ENCODE peak calls at places on chromosomes 16 and 17, in nine cellular contexts. One of them, this sample, is unnamed.
A peak's percentile ranks its signal among the peaks of the same experiment; 100 is the strongest.

GRCh38 chr17:50150354-50151040 is at the start of gene PPP1R9B:
- DNase-seq in amygdala: no peak
- DNase-seq in stimulated activated CD8-positive, alpha-beta memory T cell treated with anti-CD3 and anti-CD28 coated beads, Interleukin-7, amount 100 ng/mL, for 24 hours: no peak
- DNase-seq in suprapubic skin: no peak
- DNase-seq in T-helper 1 cell: no peak
- DNase-seq in PC-9: no peak
- DNase-seq in NCI-H187: no peak
- DNase-seq in SJSA1: no peak
- DNase-seq in activated T-cell treated with anti-CD3 and anti-CD28 coated beads, Interleukin-2, amount 50 U/mL, for 72 hours: no peak
- DNase-seq in this sample: no peak

GRCh38 chr17:82648761-82649474 is 674 bp upstream of the WDR45B start:
- DNase-seq in amygdala: no peak
- DNase-seq in stimulated activated CD8-positive, alpha-beta memory T cell treated with anti-CD3 and anti-CD28 coated beads, Interleukin-7, amount 100 ng/mL, for 24 hours: peak; percentile 16
- DNase-seq in suprapubic skin: no peak
- DNase-seq in T-helper 1 cell: no peak
- DNase-seq in PC-9: no peak
- DNase-seq in NCI-H187: no peak
- DNase-seq in SJSA1: peak; percentile 51
- DNase-seq in activated T-cell treated with anti-CD3 and anti-CD28 coated beads, Interleukin-2, amount 50 U/mL, for 72 hours: peak; percentile 56
- DNase-seq in this sample: peak; percentile 67

GRCh38 chr17:51119415-51120356 is 982 bp downstream of the SPAG9 start:
- DNase-seq in amygdala: no peak
- DNase-seq in stimulated activated CD8-positive, alpha-beta memory T cell treated with anti-CD3 and anti-CD28 coated beads, Interleukin-7, amount 100 ng/mL, for 24 hours: no peak
- DNase-seq in suprapubic skin: peak; percentile 82
- DNase-seq in T-helper 1 cell: peak; percentile 18
- DNase-seq in PC-9: peak; percentile 61
- DNase-seq in NCI-H187: peak; percentile 6
- DNase-seq in SJSA1: peak; percentile 78
- DNase-seq in activated T-cell treated with anti-CD3 and anti-CD28 coated beads, Interleukin-2, amount 50 U/mL, for 72 hours: peak; percentile 55
- DNase-seq in this sample: peak; percentile 44

GRCh38 chr16:9090101-9090959 is 1.1 kb upstream of the HAPSTR1 start:
- DNase-seq in amygdala: no peak
- DNase-seq in stimulated activated CD8-positive, alpha-beta memory T cell treated with anti-CD3 and anti-CD28 coated beads, Interleukin-7, amount 100 ng/mL, for 24 hours: no peak
- DNase-seq in suprapubic skin: peak; percentile 80
- DNase-seq in T-helper 1 cell: peak; percentile 11
- DNase-seq in PC-9: no peak
- DNase-seq in NCI-H187: no peak
- DNase-seq in SJSA1: no peak
- DNase-seq in activated T-cell treated with anti-CD3 and anti-CD28 coated beads, Interleukin-2, amount 50 U/mL, for 72 hours: peak; percentile 58
- DNase-seq in this sample: peak; percentile 51

GRCh38 chr17:64327201-64327930 is 63.3 kb downstream of the PECAM1 start:
- DNase-seq in amygdala: no peak
- DNase-seq in stimulated activated CD8-positive, alpha-beta memory T cell treated with anti-CD3 and anti-CD28 coated beads, Interleukin-7, amount 100 ng/mL, for 24 hours: no peak
- DNase-seq in suprapubic skin: no peak
- DNase-seq in T-helper 1 cell: no peak
- DNase-seq in PC-9: peak; percentile 60
- DNase-seq in NCI-H187: no peak
- DNase-seq in SJSA1: no peak
- DNase-seq in activated T-cell treated with anti-CD3 and anti-CD28 coated beads, Interleukin-2, amount 50 U/mL, for 72 hours: no peak
- DNase-seq in this sample: no peak

GRCh38 chr17:1559047-1559742 is 3.4 kb downstream of the PITPNA start:
- DNase-seq in amygdala: no peak
- DNase-seq in stimulated activated CD8-positive, alpha-beta memory T cell treated with anti-CD3 and anti-CD28 coated beads, Interleukin-7, amount 100 ng/mL, for 24 hours: no peak
- DNase-seq in suprapubic skin: no peak
- DNase-seq in T-helper 1 cell: no peak
- DNase-seq in PC-9: no peak
- DNase-seq in NCI-H187: no peak
- DNase-seq in SJSA1: no peak
- DNase-seq in activated T-cell treated with anti-CD3 and anti-CD28 coated beads, Interleukin-2, amount 50 U/mL, for 72 hours: no peak
- DNase-seq in this sample: no peak

GRCh38 chr17:81396278-81396721 is 1.0 kb downstream of the BAHCC1 start:
- DNase-seq in amygdala: no peak
- DNase-seq in stimulated activated CD8-positive, alpha-beta memory T cell treated with anti-CD3 and anti-CD28 coated beads, Interleukin-7, amount 100 ng/mL, for 24 hours: no peak
- DNase-seq in suprapubic skin: no peak
- DNase-seq in T-helper 1 cell: no peak
- DNase-seq in PC-9: no peak
- DNase-seq in NCI-H187: no peak
- DNase-seq in SJSA1: no peak
- DNase-seq in activated T-cell treated with anti-CD3 and anti-CD28 coated beads, Interleukin-2, amount 50 U/mL, for 72 hours: no peak
- DNase-seq in this sample: no peak

GRCh38 chr17:28130455-28130854 is 88.0 kb downstream of the NLK start:
- DNase-seq in amygdala: no peak
- DNase-seq in stimulated activated CD8-positive, alpha-beta memory T cell treated with anti-CD3 and anti-CD28 coated beads, Interleukin-7, amount 100 ng/mL, for 24 hours: no peak
- DNase-seq in suprapubic skin: no peak
- DNase-seq in T-helper 1 cell: no peak
- DNase-seq in PC-9: no peak
- DNase-seq in NCI-H187: no peak
- DNase-seq in SJSA1: no peak
- DNase-seq in activated T-cell treated with anti-CD3 and anti-CD28 coated beads, Interleukin-2, amount 50 U/mL, for 72 hours: no peak
- DNase-seq in this sample: no peak

GRCh38 chr17:82304826-82305726 is 12.3 kb downstream of the CD7 start:
- DNase-seq in amygdala: no peak
- DNase-seq in stimulated activated CD8-positive, alpha-beta memory T cell treated with anti-CD3 and anti-CD28 coated beads, Interleukin-7, amount 100 ng/mL, for 24 hours: no peak
- DNase-seq in suprapubic skin: no peak
- DNase-seq in T-helper 1 cell: no peak
- DNase-seq in PC-9: no peak
- DNase-seq in NCI-H187: no peak
- DNase-seq in SJSA1: no peak
- DNase-seq in activated T-cell treated with anti-CD3 and anti-CD28 coated beads, Interleukin-2, amount 50 U/mL, for 72 hours: no peak
- DNase-seq in this sample: no peak

GRCh38 chr16:79801550-79802090 is 201.1 kb upstream of the MAF start:
- DNase-seq in amygdala: no peak
- DNase-seq in stimulated activated CD8-positive, alpha-beta memory T cell treated with anti-CD3 and anti-CD28 coated beads, Interleukin-7, amount 100 ng/mL, for 24 hours: no peak
- DNase-seq in suprapubic skin: no peak
- DNase-seq in T-helper 1 cell: no peak
- DNase-seq in PC-9: no peak
- DNase-seq in NCI-H187: no peak
- DNase-seq in SJSA1: no peak
- DNase-seq in activated T-cell treated with anti-CD3 and anti-CD28 coated beads, Interleukin-2, amount 50 U/mL, for 72 hours: no peak
- DNase-seq in this sample: no peak

GRCh38 chr16:26391833-26392232 is 674.9 kb upstream of the C16orf82 start:
- DNase-seq in amygdala: no peak
- DNase-seq in stimulated activated CD8-positive, alpha-beta memory T cell treated with anti-CD3 and anti-CD28 coated beads, Interleukin-7, amount 100 ng/mL, for 24 hours: no peak
- DNase-seq in suprapubic skin: no peak
- DNase-seq in T-helper 1 cell: no peak
- DNase-seq in PC-9: no peak
- DNase-seq in NCI-H187: no peak
- DNase-seq in SJSA1: no peak
- DNase-seq in activated T-cell treated with anti-CD3 and anti-CD28 coated beads, Interleukin-2, amount 50 U/mL, for 72 hours: no peak
- DNase-seq in this sample: no peak

GRCh38 chr17:30476726-30477082 is 504 bp upstream of the GOSR1 start:
- DNase-seq in amygdala: no peak
- DNase-seq in stimulated activated CD8-positive, alpha-beta memory T cell treated with anti-CD3 and anti-CD28 coated beads, Interleukin-7, amount 100 ng/mL, for 24 hours: no peak
- DNase-seq in suprapubic skin: no peak
- DNase-seq in T-helper 1 cell: no peak
- DNase-seq in PC-9: no peak
- DNase-seq in NCI-H187: no peak
- DNase-seq in SJSA1: no peak
- DNase-seq in activated T-cell treated with anti-CD3 and anti-CD28 coated beads, Interleukin-2, amount 50 U/mL, for 72 hours: peak; percentile 29
- DNase-seq in this sample: no peak

GRCh38 chr17:76565728-76566612 is 19.7 kb downstream of the ST6GALNAC2 start:
- DNase-seq in amygdala: no peak
- DNase-seq in stimulated activated CD8-positive, alpha-beta memory T cell treated with anti-CD3 and anti-CD28 coated beads, Interleukin-7, amount 100 ng/mL, for 24 hours: no peak
- DNase-seq in suprapubic skin: no peak
- DNase-seq in T-helper 1 cell: no peak
- DNase-seq in PC-9: no peak
- DNase-seq in NCI-H187: no peak
- DNase-seq in SJSA1: no peak
- DNase-seq in activated T-cell treated with anti-CD3 and anti-CD28 coated beads, Interleukin-2, amount 50 U/mL, for 72 hours: no peak
- DNase-seq in this sample: no peak

GRCh38 chr16:17773698-17774101 is 302.9 kb upstream of the XYLT1 start:
- DNase-seq in amygdala: no peak
- DNase-seq in stimulated activated CD8-positive, alpha-beta memory T cell treated with anti-CD3 and anti-CD28 coated beads, Interleukin-7, amount 100 ng/mL, for 24 hours: no peak
- DNase-seq in suprapubic skin: no peak
- DNase-seq in T-helper 1 cell: no peak
- DNase-seq in PC-9: no peak
- DNase-seq in NCI-H187: no peak
- DNase-seq in SJSA1: no peak
- DNase-seq in activated T-cell treated with anti-CD3 and anti-CD28 coated beads, Interleukin-2, amount 50 U/mL, for 72 hours: no peak
- DNase-seq in this sample: no peak

GRCh38 chr16:27311897-27312303 is 1.9 kb upstream of the IL4R start:
- DNase-seq in amygdala: no peak
- DNase-seq in stimulated activated CD8-positive, alpha-beta memory T cell treated with anti-CD3 and anti-CD28 coated beads, Interleukin-7, amount 100 ng/mL, for 24 hours: no peak
- DNase-seq in suprapubic skin: peak; percentile 32
- DNase-seq in T-helper 1 cell: no peak
- DNase-seq in PC-9: no peak
- DNase-seq in NCI-H187: no peak
- DNase-seq in SJSA1: no peak
- DNase-seq in activated T-cell treated with anti-CD3 and anti-CD28 coated beads, Interleukin-2, amount 50 U/mL, for 72 hours: no peak
- DNase-seq in this sample: no peak

GRCh38 chr17:50094243-50094752 is 853 bp upstream of the PDK2 start:
- DNase-seq in amygdala: peak; percentile 83
- DNase-seq in stimulated activated CD8-positive, alpha-beta memory T cell treated with anti-CD3 and anti-CD28 coated beads, Interleukin-7, amount 100 ng/mL, for 24 hours: peak; percentile 88
- DNase-seq in suprapubic skin: peak; percentile 96
- DNase-seq in T-helper 1 cell: peak; percentile 71
- DNase-seq in PC-9: peak; percentile 77
- DNase-seq in NCI-H187: peak; percentile 76
- DNase-seq in SJSA1: peak; percentile 94
- DNase-seq in activated T-cell treated with anti-CD3 and anti-CD28 coated beads, Interleukin-2, amount 50 U/mL, for 72 hours: peak; percentile 90
- DNase-seq in this sample: peak; percentile 89

GRCh38 chr17:44557653-44558285 is 485 bp downstream of the FZD2 start:
- DNase-seq in amygdala: no peak
- DNase-seq in stimulated activated CD8-positive, alpha-beta memory T cell treated with anti-CD3 and anti-CD28 coated beads, Interleukin-7, amount 100 ng/mL, for 24 hours: no peak
- DNase-seq in suprapubic skin: no peak
- DNase-seq in T-helper 1 cell: no peak
- DNase-seq in PC-9: no peak
- DNase-seq in NCI-H187: no peak
- DNase-seq in SJSA1: peak; percentile 84
- DNase-seq in activated T-cell treated with anti-CD3 and anti-CD28 coated beads, Interleukin-2, amount 50 U/mL, for 72 hours: peak; percentile 54
- DNase-seq in this sample: no peak

GRCh38 chr16:31129568-31130335 is 5.8 kb downstream of the PRSS8 start:
- DNase-seq in amygdala: no peak
- DNase-seq in stimulated activated CD8-positive, alpha-beta memory T cell treated with anti-CD3 and anti-CD28 coated beads, Interleukin-7, amount 100 ng/mL, for 24 hours: no peak
- DNase-seq in suprapubic skin: no peak
- DNase-seq in T-helper 1 cell: no peak
- DNase-seq in PC-9: no peak
- DNase-seq in NCI-H187: no peak
- DNase-seq in SJSA1: no peak
- DNase-seq in activated T-cell treated with anti-CD3 and anti-CD28 coated beads, Interleukin-2, amount 50 U/mL, for 72 hours: no peak
- DNase-seq in this sample: peak; percentile 14

GRCh38 chr16:52002021-52002420 is 544.9 kb downstream of the TOX3 start:
- DNase-seq in amygdala: no peak
- DNase-seq in stimulated activated CD8-positive, alpha-beta memory T cell treated with anti-CD3 and anti-CD28 coated beads, Interleukin-7, amount 100 ng/mL, for 24 hours: no peak
- DNase-seq in suprapubic skin: no peak
- DNase-seq in T-helper 1 cell: no peak
- DNase-seq in PC-9: no peak
- DNase-seq in NCI-H187: no peak
- DNase-seq in SJSA1: no peak
- DNase-seq in activated T-cell treated with anti-CD3 and anti-CD28 coated beads, Interleukin-2, amount 50 U/mL, for 72 hours: no peak
- DNase-seq in this sample: no peak

GRCh38 chr17:27609606-27610303 is 21.2 kb upstream of the LGALS9 start:
- DNase-seq in amygdala: peak; percentile 22
- DNase-seq in stimulated activated CD8-positive, alpha-beta memory T cell treated with anti-CD3 and anti-CD28 coated beads, Interleukin-7, amount 100 ng/mL, for 24 hours: no peak
- DNase-seq in suprapubic skin: no peak
- DNase-seq in T-helper 1 cell: no peak
- DNase-seq in PC-9: no peak
- DNase-seq in NCI-H187: no peak
- DNase-seq in SJSA1: no peak
- DNase-seq in activated T-cell treated with anti-CD3 and anti-CD28 coated beads, Interleukin-2, amount 50 U/mL, for 72 hours: no peak
- DNase-seq in this sample: no peak